ENCODE peak calls at places on chromosomes 6 and 20, in seven cellular contexts. L, W, X, M, N, A and I are unnamed samples.

GRCh38 chr6:108841377-108841855 is 6.8 kb upstream of the ARMC2 start:
- DNase-seq in X (no peak), N (no peak), L (no peak), M (no peak), A (no peak), W (no peak), I (no peak)

GRCh38 chr20:46407671-46407996 is 1.2 kb upstream of the ELMO2 start:
- DNase-seq in L (no peak), A (no peak), X (no peak), M (no peak), W (no peak), N (no peak), I (no peak)

GRCh38 chr20:5657190-5657872 is 92.9 kb upstream of the SHLD1 start:
- DNase-seq in W (peak), L (no peak), N (no peak), M (no peak), A (no peak), X (no peak), I (no peak)

GRCh38 chr6:96631248-96631647 is 68.3 kb downstream of the FHL5 start:
- DNase-seq in M (no peak), A (no peak), N (no peak), L (no peak), X (no peak), W (no peak), I (no peak)

GRCh38 chr6:43842231-43842794 is 72.3 kb downstream of the VEGFA start:
- DNase-seq in A (no peak), N (no peak), L (no peak), W (peak), X (no peak), M (no peak), I (no peak)

GRCh38 chr6:123448306-123448884 is 188.4 kb downstream of the TRDN start:
- DNase-seq in L (no peak), X (no peak), M (no peak), A (no peak), W (no peak), N (no peak), I (no peak)

GRCh38 chr6:138286698-138287097 is 68.4 kb upstream of the PBOV1 start:
- DNase-seq in M (no peak), X (no peak), A (no peak), W (no peak), N (no peak), L (no peak), I (no peak)

GRCh38 chr20:18004389-18005031 is 35.7 kb downstream of the MGME1 start:
- DNase-seq in A (no peak), M (no peak), W (no peak), N (no peak), L (no peak), X (no peak), I (no peak)

GRCh38 chr6:134175532-134176282 is 123.3 kb upstream of the SLC2A12 start:
- DNase-seq in A (peak), X (no peak), N (no peak), W (peak), M (peak), L (peak), I (peak)

GRCh38 chr20:4320284-4320683 is 304.9 kb upstream of the RNF24 start:
- DNase-seq in A (no peak), L (no peak), M (no peak), X (no peak), N (no peak), W (peak), I (no peak)

GRCh38 chr6:91094806-91095475 is 508.1 kb upstream of the MAP3K7 start:
- DNase-seq in X (no peak), M (no peak), A (no peak), L (no peak), N (no peak), W (peak), I (no peak)

GRCh38 chr6:98844244-98845161 is 10.1 kb downstream of the POU3F2 start:
- DNase-seq in X (no peak), M (no peak), A (no peak), L (no peak), N (no peak), W (no peak), I (no peak)

GRCh38 chr20:48298851-48299484 is 513.7 kb upstream of the SULF2 start:
- DNase-seq in L (no peak), M (no peak), N (no peak), X (no peak), W (peak), A (no peak), I (no peak)

GRCh38 chr20:50379049-50379990 is 130.9 kb upstream of the PTPN1 start:
- DNase-seq in M (no peak), N (no peak), A (no peak), X (no peak), L (no peak), W (no peak), I (no peak)

GRCh38 chr6:6851059-6851658 is 256.6 kb upstream of the RREB1 start:
- DNase-seq in N (peak), A (no peak), W (peak), L (no peak), M (no peak), X (no peak), I (no peak)

GRCh38 chr6:134379086-134379485 is 61.2 kb upstream of the SGK1 start:
- DNase-seq in L (peak), M (no peak), X (peak), W (peak), A (no peak), N (no peak), I (peak)

GRCh38 chr6:72954736-72955135 is 270.6 kb downstream of the KHDC1L start:
- DNase-seq in L (no peak), N (no peak), A (no peak), M (no peak), X (no peak), W (no peak), I (no peak)